ENCODE peak calls at places on chromosomes 6 and 20, in six cellular contexts. One of them, this sample, is unnamed.

GRCh38 chr20:2578430-2579192 is 42.2 kb downstream of the TMC2 start:
- DNase-seq in stimulated activated CD4-positive, alpha-beta T cell treated with anti-CD3 and anti-CD28 coated beads, Interleukin-4, amount 100 ng/mL, for 1 hour: no peak
- DNase-seq in endothelial cell: no peak
- DNase-seq in NAMALWA: peak
- DNase-seq in B cell: no peak
- DNase-seq in Right ventricle myocardium inferior: no peak
- DNase-seq in this sample: no peak

GRCh38 chr20:17565164-17565845 is 4.6 kb upstream of the DSTN start:
- DNase-seq in stimulated activated CD4-positive, alpha-beta T cell treated with anti-CD3 and anti-CD28 coated beads, Interleukin-4, amount 100 ng/mL, for 1 hour: no peak
- DNase-seq in endothelial cell: no peak
- DNase-seq in NAMALWA: no peak
- DNase-seq in B cell: no peak
- DNase-seq in Right ventricle myocardium inferior: no peak
- DNase-seq in this sample: no peak

GRCh38 chr20:40771308-40771610 is 82.2 kb upstream of the MAFB start:
- DNase-seq in stimulated activated CD4-positive, alpha-beta T cell treated with anti-CD3 and anti-CD28 coated beads, Interleukin-4, amount 100 ng/mL, for 1 hour: no peak
- DNase-seq in endothelial cell: no peak
- DNase-seq in NAMALWA: no peak
- DNase-seq in B cell: no peak
- DNase-seq in Right ventricle myocardium inferior: no peak
- DNase-seq in this sample: no peak

GRCh38 chr20:1389703-1390385 is 3.0 kb downstream of the FKBP1A start:
- DNase-seq in stimulated activated CD4-positive, alpha-beta T cell treated with anti-CD3 and anti-CD28 coated beads, Interleukin-4, amount 100 ng/mL, for 1 hour: no peak
- DNase-seq in endothelial cell: no peak
- DNase-seq in NAMALWA: no peak
- DNase-seq in B cell: no peak
- DNase-seq in Right ventricle myocardium inferior: no peak
- DNase-seq in this sample: no peak

GRCh38 chr20:50111120-50111828 is 1.7 kb downstream of the UBE2V1 start:
- DNase-seq in stimulated activated CD4-positive, alpha-beta T cell treated with anti-CD3 and anti-CD28 coated beads, Interleukin-4, amount 100 ng/mL, for 1 hour: peak
- DNase-seq in endothelial cell: no peak
- DNase-seq in NAMALWA: no peak
- DNase-seq in B cell: no peak
- DNase-seq in Right ventricle myocardium inferior: no peak
- DNase-seq in this sample: no peak

GRCh38 chr20:46350201-46350985 is 42.1 kb upstream of the CDH22 start:
- DNase-seq in stimulated activated CD4-positive, alpha-beta T cell treated with anti-CD3 and anti-CD28 coated beads, Interleukin-4, amount 100 ng/mL, for 1 hour: no peak
- DNase-seq in endothelial cell: no peak
- DNase-seq in NAMALWA: peak
- DNase-seq in B cell: no peak
- DNase-seq in Right ventricle myocardium inferior: peak
- DNase-seq in this sample: peak

GRCh38 chr6:72636215-72636614 is 14.4 kb downstream of the KCNQ5 start:
- DNase-seq in stimulated activated CD4-positive, alpha-beta T cell treated with anti-CD3 and anti-CD28 coated beads, Interleukin-4, amount 100 ng/mL, for 1 hour: no peak
- DNase-seq in endothelial cell: no peak
- DNase-seq in NAMALWA: peak
- DNase-seq in B cell: no peak
- DNase-seq in Right ventricle myocardium inferior: no peak
- DNase-seq in this sample: no peak

GRCh38 chr6:63598251-63599036 is 26.2 kb downstream of the LOC128125822 start:
- DNase-seq in stimulated activated CD4-positive, alpha-beta T cell treated with anti-CD3 and anti-CD28 coated beads, Interleukin-4, amount 100 ng/mL, for 1 hour: peak
- DNase-seq in endothelial cell: peak
- DNase-seq in NAMALWA: peak
- DNase-seq in B cell: peak
- DNase-seq in Right ventricle myocardium inferior: peak
- DNase-seq in this sample: peak

GRCh38 chr6:4666886-4667513 is 109.2 kb upstream of the CDYL start:
- DNase-seq in stimulated activated CD4-positive, alpha-beta T cell treated with anti-CD3 and anti-CD28 coated beads, Interleukin-4, amount 100 ng/mL, for 1 hour: no peak
- DNase-seq in endothelial cell: no peak
- DNase-seq in NAMALWA: no peak
- DNase-seq in B cell: no peak
- DNase-seq in Right ventricle myocardium inferior: no peak
- DNase-seq in this sample: no peak

GRCh38 chr20:17610566-17611289 is 40.9 kb downstream of the DSTN start:
- DNase-seq in stimulated activated CD4-positive, alpha-beta T cell treated with anti-CD3 and anti-CD28 coated beads, Interleukin-4, amount 100 ng/mL, for 1 hour: peak
- DNase-seq in endothelial cell: no peak
- DNase-seq in NAMALWA: no peak
- DNase-seq in B cell: peak
- DNase-seq in Right ventricle myocardium inferior: peak
- DNase-seq in this sample: peak

GRCh38 chr6:73951186-73951585 is 255.2 kb downstream of the CD109 start:
- DNase-seq in stimulated activated CD4-positive, alpha-beta T cell treated with anti-CD3 and anti-CD28 coated beads, Interleukin-4, amount 100 ng/mL, for 1 hour: no peak
- DNase-seq in endothelial cell: no peak
- DNase-seq in NAMALWA: no peak
- DNase-seq in B cell: no peak
- DNase-seq in Right ventricle myocardium inferior: no peak
- DNase-seq in this sample: no peak

GRCh38 chr20:35199696-35200095 is 26.8 kb upstream of the MMP24 start:
- DNase-seq in stimulated activated CD4-positive, alpha-beta T cell treated with anti-CD3 and anti-CD28 coated beads, Interleukin-4, amount 100 ng/mL, for 1 hour: no peak
- DNase-seq in endothelial cell: no peak
- DNase-seq in NAMALWA: no peak
- DNase-seq in B cell: no peak
- DNase-seq in Right ventricle myocardium inferior: no peak
- DNase-seq in this sample: no peak

GRCh38 chr6:83442752-83443151 is 11.9 kb upstream of the ME1 start:
- DNase-seq in stimulated activated CD4-positive, alpha-beta T cell treated with anti-CD3 and anti-CD28 coated beads, Interleukin-4, amount 100 ng/mL, for 1 hour: no peak
- DNase-seq in endothelial cell: no peak
- DNase-seq in NAMALWA: no peak
- DNase-seq in B cell: no peak
- DNase-seq in Right ventricle myocardium inferior: no peak
- DNase-seq in this sample: no peak

GRCh38 chr20:63701329-63702035 is 5.0 kb downstream of the TNFRSF6B start:
- DNase-seq in stimulated activated CD4-positive, alpha-beta T cell treated with anti-CD3 and anti-CD28 coated beads, Interleukin-4, amount 100 ng/mL, for 1 hour: no peak
- DNase-seq in endothelial cell: no peak
- DNase-seq in NAMALWA: no peak
- DNase-seq in B cell: peak
- DNase-seq in Right ventricle myocardium inferior: peak
- DNase-seq in this sample: no peak

GRCh38 chr6:22785036-22785435 is 215.7 kb downstream of the HDGFL1 start:
- DNase-seq in stimulated activated CD4-positive, alpha-beta T cell treated with anti-CD3 and anti-CD28 coated beads, Interleukin-4, amount 100 ng/mL, for 1 hour: no peak
- DNase-seq in endothelial cell: peak
- DNase-seq in NAMALWA: no peak
- DNase-seq in B cell: no peak
- DNase-seq in Right ventricle myocardium inferior: no peak
- DNase-seq in this sample: no peak

GRCh38 chr6:56259682-56260081 is 12.3 kb upstream of the COL21A1 start:
- DNase-seq in stimulated activated CD4-positive, alpha-beta T cell treated with anti-CD3 and anti-CD28 coated beads, Interleukin-4, amount 100 ng/mL, for 1 hour: no peak
- DNase-seq in endothelial cell: no peak
- DNase-seq in NAMALWA: no peak
- DNase-seq in B cell: no peak
- DNase-seq in Right ventricle myocardium inferior: no peak
- DNase-seq in this sample: no peak

GRCh38 chr20:41452226-41452625 is 85.6 kb upstream of the EMILIN3 start:
- DNase-seq in stimulated activated CD4-positive, alpha-beta T cell treated with anti-CD3 and anti-CD28 coated beads, Interleukin-4, amount 100 ng/mL, for 1 hour: no peak
- DNase-seq in endothelial cell: no peak
- DNase-seq in NAMALWA: no peak
- DNase-seq in B cell: no peak
- DNase-seq in Right ventricle myocardium inferior: no peak
- DNase-seq in this sample: no peak

GRCh38 chr20:24764027-24764797 is 184.9 kb upstream of the CST7 start:
- DNase-seq in stimulated activated CD4-positive, alpha-beta T cell treated with anti-CD3 and anti-CD28 coated beads, Interleukin-4, amount 100 ng/mL, for 1 hour: no peak
- DNase-seq in endothelial cell: no peak
- DNase-seq in NAMALWA: no peak
- DNase-seq in B cell: no peak
- DNase-seq in Right ventricle myocardium inferior: no peak
- DNase-seq in this sample: no peak

GRCh38 chr20:42260216-42260615 is 642.0 kb upstream of the CHD6 start:
- DNase-seq in stimulated activated CD4-positive, alpha-beta T cell treated with anti-CD3 and anti-CD28 coated beads, Interleukin-4, amount 100 ng/mL, for 1 hour: no peak
- DNase-seq in endothelial cell: no peak
- DNase-seq in NAMALWA: no peak
- DNase-seq in B cell: no peak
- DNase-seq in Right ventricle myocardium inferior: no peak
- DNase-seq in this sample: no peak

GRCh38 chr6:166558156-166559025 is 28.1 kb downstream of the RAMACL start:
- DNase-seq in stimulated activated CD4-positive, alpha-beta T cell treated with anti-CD3 and anti-CD28 coated beads, Interleukin-4, amount 100 ng/mL, for 1 hour: no peak
- DNase-seq in endothelial cell: no peak
- DNase-seq in NAMALWA: no peak
- DNase-seq in B cell: no peak
- DNase-seq in Right ventricle myocardium inferior: no peak
- DNase-seq in this sample: no peak

GRCh38 chr6:89688328-89688727 is 49.8 kb upstream of the LYRM2 start:
- DNase-seq in stimulated activated CD4-positive, alpha-beta T cell treated with anti-CD3 and anti-CD28 coated beads, Interleukin-4, amount 100 ng/mL, for 1 hour: no peak
- DNase-seq in endothelial cell: no peak
- DNase-seq in NAMALWA: no peak
- DNase-seq in B cell: no peak
- DNase-seq in Right ventricle myocardium inferior: no peak
- DNase-seq in this sample: no peak

GRCh38 chr20:3479759-3480615 is 9.2 kb downstream of the ATRN start:
- DNase-seq in stimulated activated CD4-positive, alpha-beta T cell treated with anti-CD3 and anti-CD28 coated beads, Interleukin-4, amount 100 ng/mL, for 1 hour: no peak
- DNase-seq in endothelial cell: no peak
- DNase-seq in NAMALWA: no peak
- DNase-seq in B cell: no peak
- DNase-seq in Right ventricle myocardium inferior: no peak
- DNase-seq in this sample: no peak

This sample was measured in Peyer's patch.